ENCODE peak calls at places on chromosome 4, in five cellular contexts. U is cardiac septum; I is effector CD4-positive, alpha-beta T cell; J is retina; M is kidney epithelial cell. Z is an unnamed sample.

GRCh38 chr4:55635282-55635681 is 816 bp downstream of the NMU start:
- DNase-seq in J (peak), M (no peak), I (no peak), U (no peak), Z (no peak)

GRCh38 chr4:176001171-176002006 is 64.3 kb upstream of the WDR17 start:
- DNase-seq in M (peak), J (peak), U (no peak), I (no peak), Z (peak)

GRCh38 chr4:6751611-6752485 is 30.7 kb upstream of the KIAA0232 start:
- DNase-seq in I (no peak), M (no peak), J (no peak), U (no peak), Z (no peak)

GRCh38 chr4:177519481-177520270 is 77.4 kb upstream of the AGA start:
- DNase-seq in U (no peak), M (no peak), I (no peak), J (no peak), Z (no peak)

GRCh38 chr4:85116008-85116407 is 149.5 kb upstream of the WDFY3 start:
- DNase-seq in U (no peak), J (no peak), M (no peak), I (no peak), Z (no peak)

GRCh38 chr4:172352351-172352750 is 539.1 kb downstream of the GALNTL6 start:
- DNase-seq in M (no peak), U (no peak), J (no peak), I (no peak), Z (no peak)

GRCh38 chr4:152680988-152681731 is 1.4 kb upstream of the TMEM154 start:
- DNase-seq in I (no peak), J (no peak), U (no peak), M (peak), Z (no peak)

GRCh38 chr4:138555584-138555983 is 313.4 kb upstream of the SLC7A11 start:
- DNase-seq in U (no peak), I (no peak), M (no peak), J (no peak), Z (no peak)

GRCh38 chr4:37737456-37737855 is 51.3 kb upstream of the RELL1 start:
- DNase-seq in J (no peak), M (no peak), U (no peak), I (no peak), Z (no peak)

GRCh38 chr4:38075370-38076152 is 115.4 kb downstream of the PTTG2 start:
- DNase-seq in U (no peak), M (no peak), I (no peak), J (no peak), Z (no peak)

GRCh38 chr4:175614880-175615279 is 197.2 kb downstream of the GPM6A start:
- DNase-seq in I (no peak), J (no peak), M (no peak), U (no peak), Z (no peak)

Z was measured in substantia nigra.